ENCODE peak calls at places on chromosomes 13 and 19, in nine cellular contexts. O is tibial nerve, H is COLO829, S is C1 segment of cervical spinal cord, X is H9, Q is OCI-LY7, E is M059J, C is HepG2, V is NCI-H1105. B is an unnamed sample.

GRCh38 chr13:80237646-80238045 is 103.3 kb downstream of the SPRY2 start:
- DNase-seq in E (peak; percentile 37), X (no peak), H (no peak), C (no peak), S (no peak), Q (no peak), O (no peak), V (no peak), B (peak; percentile 43)

GRCh38 chr19:17450264-17451075 is 2.0 kb upstream of the TMEM221 start:
- DNase-seq in Q (no peak), O (no peak), V (no peak), E (peak; percentile 80), X (no peak), C (no peak), H (no peak), S (no peak), B (no peak)

GRCh38 chr19:7862413-7862951 is 11.7 kb downstream of the PRR36 start:
- DNase-seq in H (peak; percentile 38), C (no peak), X (peak; percentile 98), S (no peak), E (no peak), Q (peak; percentile 84), V (peak; percentile 56), O (no peak), B (no peak)

GRCh38 chr19:49355890-49356289 is 6.3 kb downstream of the TEAD2 start:
- DNase-seq in V (no peak), O (no peak), E (no peak), X (no peak), Q (no peak), C (no peak), S (no peak), H (no peak), B (no peak)

GRCh38 chr19:42228640-42229039 is 8.5 kb downstream of the ZNF526 start:
- DNase-seq in Q (no peak), C (no peak), X (no peak), E (no peak), V (no peak), H (no peak), O (no peak), S (no peak), B (no peak)

GRCh38 chr19:794989-795658 is 2.1 kb upstream of the PTBP1 start:
- DNase-seq in O (no peak), Q (no peak), H (no peak), E (no peak), S (no peak), X (peak; percentile 32), C (no peak), V (no peak), B (no peak)

GRCh38 chr19:41997121-41997850 is 3.3 kb upstream of the ATP1A3 start:
- DNase-seq in H (peak; percentile 59), O (no peak), V (no peak), S (no peak), X (peak; percentile 81), C (no peak), Q (peak; percentile 31), E (peak; percentile 48), B (peak; percentile 40)

GRCh38 chr19:1240925-1241324 is 626 bp upstream of the ATP5F1D start:
- DNase-seq in H (no peak), O (no peak), S (no peak), E (no peak), C (no peak), Q (no peak), V (no peak), X (no peak), B (no peak)

GRCh38 chr19:848457-848921 is 3.6 kb upstream of the ELANE start:
- DNase-seq in C (no peak), V (no peak), H (no peak), E (peak; percentile 25), O (no peak), Q (no peak), S (no peak), X (no peak), B (no peak)

GRCh38 chr19:47436712-47437401 is 17.5 kb upstream of the MEIS3 start:
- DNase-seq in O (peak; percentile 68), H (peak; percentile 53), X (peak; percentile 84), Q (peak; percentile 80), V (peak; percentile 80), S (peak; percentile 55), C (peak; percentile 50), E (peak; percentile 63), B (peak; percentile 58)

GRCh38 chr19:57664269-57665127 is 4.2 kb upstream of the ZSCAN4 start:
- DNase-seq in C (peak; percentile 39), E (peak; percentile 61), X (peak; percentile 67), H (no peak), O (no peak), S (peak; percentile 14), V (peak; percentile 37), Q (no peak), B (peak; percentile 61)

GRCh38 chr13:39023316-39023715 is 14.6 kb downstream of the PROSER1 start:
- DNase-seq in E (no peak), H (no peak), O (no peak), Q (no peak), S (no peak), X (no peak), C (no peak), V (no peak), B (peak; percentile 18)

GRCh38 chr13:34432234-34432633 is 509.8 kb upstream of the NBEA start:
- DNase-seq in H (no peak), S (no peak), O (no peak), C (no peak), Q (no peak), V (no peak), E (no peak), X (no peak), B (no peak)

GRCh38 chr19:58304748-58305064 is 471 bp upstream of the ERVK3-1 start:
- DNase-seq in X (no peak), E (no peak), V (no peak), C (no peak), O (no peak), H (no peak), S (no peak), Q (no peak), B (no peak)

GRCh38 chr13:20525144-20525600 is 485 bp downstream of the CRYL1 start:
- DNase-seq in Q (no peak), X (peak; percentile 61), S (peak; percentile 64), E (no peak), H (no peak), O (no peak), C (peak; percentile 15), V (no peak), B (peak; percentile 15)

GRCh38 chr19:12646551-12646950 is 20.0 kb downstream of the MAN2B1 start:
- DNase-seq in Q (no peak), C (no peak), E (no peak), O (no peak), X (no peak), S (no peak), V (no peak), H (no peak), B (no peak)

GRCh38 chr19:810077-810855 is 11.5 kb downstream of the PLPPR3 start:
- DNase-seq in V (no peak), Q (no peak), X (peak; percentile 39), H (no peak), C (no peak), S (no peak), E (no peak), O (no peak), B (no peak)

GRCh38 chr13:51906581-51906980 is 44.8 kb downstream of the CCDC70 start:
- DNase-seq in X (peak; percentile 7), E (peak; percentile 8), C (peak; percentile 18), S (no peak), V (no peak), Q (no peak), H (no peak), O (no peak), B (no peak)

GRCh38 chr19:28137772-28138171 is 1075.2 kb downstream of the UQCRFS1 start:
- DNase-seq in H (no peak), V (no peak), S (no peak), Q (no peak), O (no peak), E (no peak), X (no peak), C (no peak), B (no peak)

GRCh38 chr19:5130371-5131030 is 161.6 kb downstream of the KDM4B start:
- DNase-seq in C (no peak), Q (peak; percentile 82), E (no peak), H (no peak), S (no peak), V (no peak), O (no peak), X (no peak), B (no peak)